ENCODE peak calls at places on chromosomes 7 and 10, in ten cellular contexts. I is ovary, S is A549, F is stomach, L is IMR-90, U is HCT116, W is transverse colon, E is heart left ventricle, O is Peyer's patch, R is uterus. Y is an unnamed sample.

GRCh38 chr7:87919875-87920274 is 14.2 kb upstream of the ADAM22 start:
- DNase-seq in E (no peak), S (no peak), U (no peak), L (no peak), F (no peak), W (no peak), R (no peak), O (no peak), I (no peak), Y (no peak)

GRCh38 chr10:103540722-103541121 is 47.2 kb downstream of the NEURL1 start:
- DNase-seq in R (no peak), W (no peak), E (no peak), I (no peak), S (no peak), O (no peak), F (peak), L (peak), U (no peak), Y (no peak)

GRCh38 chr10:44310762-44311562 is 73.9 kb downstream of the CXCL12 start:
- DNase-seq in L (peak), F (peak), O (peak), I (peak), R (peak), E (peak), W (peak), U (peak), S (peak), Y (no peak)

GRCh38 chr7:506921-507622 is 12.6 kb downstream of the PDGFA start:
- DNase-seq in F (no peak), R (no peak), I (peak), S (no peak), U (no peak), W (peak), O (no peak), E (no peak), L (no peak), Y (no peak)

GRCh38 chr7:142581341-142581740 is 167.9 kb upstream of the PRSS1 start:
- DNase-seq in U (no peak), O (peak), S (no peak), F (no peak), W (no peak), E (no peak), R (no peak), I (no peak), L (no peak), Y (no peak)

GRCh38 chr7:139580435-139580834 is 57.0 kb downstream of the CLEC2L start:
- DNase-seq in U (no peak), L (no peak), O (no peak), S (no peak), R (no peak), E (no peak), F (peak), W (no peak), I (no peak), Y (no peak)

GRCh38 chr7:39145283-39145682 is 167.6 kb downstream of the POU6F2 start:
- DNase-seq in E (no peak), L (no peak), I (no peak), O (no peak), W (no peak), R (no peak), S (no peak), F (no peak), U (no peak), Y (no peak)

GRCh38 chr10:71201921-71202713 is 10.3 kb upstream of the UNC5B start:
- DNase-seq in R (no peak), L (no peak), E (no peak), I (no peak), U (no peak), S (no peak), W (no peak), O (no peak), F (no peak), Y (no peak)

GRCh38 chr7:130732980-130733865 is 784 bp downstream of the KLF14 start:
- DNase-seq in L (peak), U (peak), O (peak), W (peak), E (no peak), R (peak), S (peak), I (peak), F (peak), Y (no peak)

GRCh38 chr10:97138777-97139317 is 46.9 kb downstream of the SLIT1 start:
- DNase-seq in L (no peak), E (no peak), S (no peak), U (no peak), R (no peak), W (no peak), F (no peak), O (no peak), I (no peak), Y (no peak)

GRCh38 chr7:86931439-86931838 is 128.0 kb downstream of the ELAPOR2 start:
- DNase-seq in U (no peak), F (no peak), I (no peak), R (no peak), W (no peak), S (no peak), E (no peak), O (no peak), L (no peak), Y (no peak)

GRCh38 chr10:101903827-101904520 is 60.4 kb upstream of the KCNIP2 start:
- DNase-seq in E (no peak), U (no peak), S (no peak), F (no peak), W (peak), O (peak), I (no peak), R (no peak), L (peak), Y (no peak)

GRCh38 chr10:44249490-44249889 is 135.4 kb downstream of the CXCL12 start:
- DNase-seq in O (no peak), I (no peak), R (no peak), S (no peak), E (no peak), U (no peak), W (no peak), L (no peak), F (no peak), Y (no peak)

GRCh38 chr10:68666280-68666760 is 54.7 kb upstream of the CCAR1 start:
- DNase-seq in E (no peak), I (no peak), O (no peak), S (no peak), R (no peak), L (peak), W (no peak), U (no peak), F (no peak), Y (no peak)

GRCh38 chr10:113053091-113053490 is 103.0 kb downstream of the TCF7L2 start:
- DNase-seq in O (no peak), E (no peak), S (no peak), I (no peak), F (no peak), U (no peak), R (no peak), L (no peak), W (no peak), Y (no peak)

GRCh38 chr7:64879097-64879730 is 23.9 kb upstream of the ZNF273 start:
- DNase-seq in I (no peak), S (no peak), W (no peak), L (no peak), E (no peak), U (no peak), R (no peak), F (peak), O (no peak), Y (no peak)

GRCh38 chr7:46058424-46058823 is 137.4 kb upstream of the IGFBP3 start:
- DNase-seq in F (no peak), U (no peak), E (no peak), W (no peak), L (peak), O (no peak), S (no peak), R (no peak), I (no peak), Y (no peak)

GRCh38 chr10:86198271-86198670 is 168.3 kb downstream of the GRID1 start:
- DNase-seq in I (no peak), L (no peak), W (no peak), U (no peak), O (no peak), S (no peak), R (no peak), E (no peak), F (no peak), Y (no peak)

GRCh38 chr10:69160809-69161225 is 19.2 kb upstream of the SUPV3L1 start:
- DNase-seq in W (no peak), O (no peak), I (no peak), E (no peak), U (no peak), L (peak), F (no peak), R (no peak), S (no peak), Y (no peak)

GRCh38 chr10:79060641-79061255 is 8.0 kb upstream of the ZMIZ1 start:
- DNase-seq in I (peak), W (peak), E (no peak), L (no peak), F (peak), O (no peak), S (no peak), U (no peak), R (peak), Y (no peak)

GRCh38 chr10:59240581-59241183 is 64.2 kb downstream of the PHYHIPL start:
- DNase-seq in R (no peak), L (peak), W (no peak), I (no peak), U (peak), S (no peak), F (no peak), E (peak), O (no peak), Y (no peak)

GRCh38 chr7:20784311-20785210 is 2.1 kb downstream of the SP8 start:
- DNase-seq in E (no peak), O (no peak), W (no peak), U (no peak), S (peak), L (no peak), F (no peak), R (no peak), I (no peak), Y (no peak)

GRCh38 chr7:99252166-99252895 is 20.3 kb upstream of the MYH16 start:
- DNase-seq in R (no peak), E (no peak), U (no peak), F (no peak), W (no peak), I (no peak), O (no peak), L (no peak), S (no peak), Y (no peak)

GRCh38 chr10:20616918-20617801 is 280.0 kb downstream of the NEBL start:
- DNase-seq in I (no peak), U (no peak), F (no peak), O (no peak), E (no peak), S (no peak), W (no peak), R (no peak), L (no peak), Y (no peak)

GRCh38 chr10:15877836-15878576 is 17.7 kb upstream of the MINDY3 start:
- DNase-seq in E (no peak), U (no peak), O (no peak), S (no peak), R (no peak), F (no peak), W (no peak), I (no peak), L (no peak), Y (no peak)

GRCh38 chr10:101091546-101092290 is 29.9 kb downstream of the KAZALD1 start:
- DNase-seq in W (no peak), E (no peak), L (no peak), O (no peak), S (peak), F (no peak), I (no peak), R (no peak), U (no peak), Y (no peak)

GRCh38 chr7:34596887-34597286 is 61.1 kb upstream of the NPSR1 start:
- DNase-seq in L (no peak), E (no peak), I (no peak), F (no peak), O (no peak), W (no peak), R (no peak), U (peak), S (no peak), Y (no peak)

GRCh38 chr7:150453186-150453585 is 2.8 kb downstream of the GIMAP8 start:
- DNase-seq in O (no peak), S (no peak), W (no peak), F (no peak), U (no peak), E (no peak), I (no peak), R (no peak), L (no peak), Y (no peak)

GRCh38 chr7:44882899-44883298 is 2.4 kb downstream of the PURB start:
- DNase-seq in I (no peak), R (no peak), F (no peak), S (no peak), U (no peak), E (no peak), W (no peak), L (peak), O (no peak), Y (no peak)

GRCh38 chr7:44887293-44887692 is 2.0 kb upstream of the PURB start:
- DNase-seq in U (no peak), O (no peak), I (no peak), F (no peak), L (no peak), W (no peak), E (no peak), R (no peak), S (no peak), Y (no peak)

GRCh38 chr7:44883961-44884360 is 1.4 kb downstream of the PURB start:
- DNase-seq in F (no peak), R (no peak), E (no peak), O (no peak), I (no peak), W (no peak), S (no peak), L (no peak), U (no peak), Y (no peak)

GRCh38 chr7:44885394-44886317 is at the start of gene PURB:
- DNase-seq in R (peak), S (peak), W (peak), L (peak), O (peak), F (peak), U (peak), I (peak), E (peak), Y (peak)

DNA sequence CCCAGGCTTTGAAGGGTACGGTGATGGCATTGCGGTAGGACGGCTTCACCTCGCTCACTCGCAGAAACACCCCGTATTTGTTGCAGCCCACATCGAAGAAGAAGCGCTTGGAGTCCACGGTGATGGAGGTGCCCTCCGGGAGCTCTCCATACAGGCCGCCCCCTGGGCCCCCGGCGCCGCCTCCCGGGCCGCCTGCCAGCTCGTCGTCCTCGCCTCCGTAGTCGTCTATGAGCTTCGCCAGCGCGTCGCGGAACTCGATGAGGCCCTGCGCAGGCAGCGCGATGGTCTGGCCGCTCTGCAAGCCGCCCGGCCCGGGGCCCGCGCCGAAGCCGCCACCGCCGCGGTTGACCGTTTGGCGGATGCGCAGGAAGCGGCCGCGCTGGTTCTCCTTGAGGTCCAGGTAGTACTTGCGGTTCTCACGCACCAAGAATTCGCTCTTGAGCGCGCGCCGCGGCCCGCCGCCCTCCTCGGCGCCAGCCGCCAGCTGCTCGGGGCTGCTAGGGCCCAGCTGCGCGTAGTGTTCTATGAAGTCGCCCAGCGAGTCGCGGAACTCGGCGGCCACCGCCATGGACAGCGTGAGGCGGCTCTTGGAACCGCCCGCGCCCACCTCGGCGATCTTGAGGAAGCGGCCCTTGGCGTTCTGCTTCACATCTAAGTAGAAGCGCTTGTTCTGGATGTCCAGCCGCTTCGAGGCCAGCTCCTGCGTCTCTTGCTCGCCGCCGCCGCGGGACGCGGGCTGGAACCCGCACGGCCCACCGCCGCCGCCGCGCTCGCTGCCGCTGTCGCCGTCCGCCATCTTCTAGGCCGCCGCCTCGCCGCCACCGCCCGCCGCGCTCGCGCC is 557 bp downstream of the PURB start:
- DNase-seq in L (peak), W (peak), E (peak), F (peak), S (no peak), I (peak), U (no peak), R (peak), O (peak), Y (no peak)
- TF ChIP-seq POLR2A in L (peak), W (peak), E (no peak), F (no peak), S (no peak), I (no peak), U (no peak), R (no peak), O (no peak), Y (no peak)

GRCh38 chr7:2660359-2661095 is 27.5 kb upstream of the AMZ1 start:
- DNase-seq in O (no peak), L (no peak), I (peak), S (no peak), E (no peak), R (no peak), U (no peak), W (no peak), F (no peak), Y (no peak)

GRCh38 chr7:2657920-2658671 is 26.3 kb downstream of the TTYH3 start:
- DNase-seq in W (no peak), L (no peak), S (no peak), E (no peak), F (no peak), O (no peak), U (no peak), R (no peak), I (no peak), Y (no peak)

GRCh38 chr7:2658941-2659340 is 27.2 kb downstream of the TTYH3 start:
- DNase-seq in S (no peak), L (no peak), O (no peak), R (no peak), I (no peak), F (no peak), W (no peak), E (no peak), U (no peak), Y (no peak)

GRCh38 chr7:2661096-2661449 is 26.9 kb upstream of the AMZ1 start:
- DNase-seq in S (no peak), W (no peak), U (no peak), O (no peak), F (no peak), L (no peak), R (no peak), I (peak), E (no peak), Y (no peak)

DNA sequence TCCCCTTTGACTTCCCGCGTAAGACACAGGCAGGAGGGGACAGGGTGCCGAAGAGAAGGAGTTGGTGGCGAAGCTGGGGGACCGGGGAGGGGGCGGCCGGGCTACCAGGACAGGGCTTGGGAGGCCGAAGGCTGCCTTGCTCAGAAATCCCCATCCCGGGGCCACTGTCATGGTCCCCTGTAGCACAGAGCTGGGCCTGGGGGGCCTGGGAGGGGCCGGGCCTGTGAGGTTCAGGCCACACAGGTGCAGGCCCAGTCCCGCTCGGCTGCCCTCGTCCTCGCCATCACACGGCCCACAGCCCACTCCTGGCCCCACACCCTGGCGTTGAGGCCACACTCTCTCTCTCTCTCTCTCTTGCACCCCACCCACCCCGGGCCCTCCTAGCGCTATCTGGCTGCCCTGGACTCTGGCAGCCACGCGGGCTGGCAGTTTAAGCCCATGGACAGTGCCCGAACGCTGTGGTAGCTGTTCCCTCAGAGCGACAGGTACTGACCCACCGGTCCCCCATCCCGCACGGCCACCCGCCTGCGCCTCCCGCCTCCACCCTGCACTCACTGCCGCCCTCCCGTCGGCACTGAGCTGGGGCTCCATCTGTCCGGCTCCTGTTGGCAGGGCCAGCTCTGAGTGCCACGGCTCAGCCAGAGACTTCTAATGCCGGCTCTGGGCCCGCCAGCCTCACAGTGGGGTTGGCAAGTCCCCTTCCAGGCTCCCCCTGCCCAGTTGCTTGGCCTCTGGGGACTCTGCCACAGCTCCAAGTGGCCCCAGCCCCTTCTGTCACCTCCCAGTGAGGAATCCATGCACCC is 28.0 kb downstream of the TTYH3 start:
- DNase-seq in L (no peak), F (no peak), R (no peak), U (no peak), I (no peak), E (no peak), O (no peak), W (no peak), S (no peak), Y (no peak)
- TF ChIP-seq CTCF in L (no peak), F (no peak), R (no peak), U (no peak), I (no peak), E (no peak), O (no peak), W (no peak), S (no peak), Y (no peak)

GRCh38 chr10:5679036-5679435 is 5.6 kb upstream of the TASOR2 start:
- DNase-seq in F (no peak), S (no peak), O (no peak), U (no peak), E (no peak), W (no peak), I (no peak), R (no peak), L (no peak), Y (no peak)
- H3K27ac ChIP-seq in F (no peak), S (no peak), O (no peak), U (no peak), E (no peak), W (no peak), I (no peak), R (no peak), L (no peak), Y (no peak)

GRCh38 chr7:26200444-26201260 is at the start of gene HNRNPA2B1:
- DNase-seq in W (peak), S (peak), U (peak), I (peak), O (peak), R (peak), F (peak), E (peak), L (peak), Y (peak)

GRCh38 chr7:26199301-26200112 is 1.0 kb downstream of the HNRNPA2B1 start:
- DNase-seq in E (peak), L (peak), I (peak), U (no peak), F (peak), S (no peak), R (peak), W (peak), O (peak), Y (peak)

GRCh38 chr7:26200113-26200443 is 468 bp downstream of the HNRNPA2B1 start:
- DNase-seq in L (no peak), I (peak), E (peak), U (no peak), S (no peak), O (peak), W (peak), R (peak), F (peak), Y (peak)

GRCh38 chr7:26202019-26202985 is 757 bp downstream of the CBX3 start:
- DNase-seq in O (peak), L (no peak), U (no peak), F (peak), W (peak), S (no peak), E (peak), R (no peak), I (peak), Y (no peak)

DNA sequence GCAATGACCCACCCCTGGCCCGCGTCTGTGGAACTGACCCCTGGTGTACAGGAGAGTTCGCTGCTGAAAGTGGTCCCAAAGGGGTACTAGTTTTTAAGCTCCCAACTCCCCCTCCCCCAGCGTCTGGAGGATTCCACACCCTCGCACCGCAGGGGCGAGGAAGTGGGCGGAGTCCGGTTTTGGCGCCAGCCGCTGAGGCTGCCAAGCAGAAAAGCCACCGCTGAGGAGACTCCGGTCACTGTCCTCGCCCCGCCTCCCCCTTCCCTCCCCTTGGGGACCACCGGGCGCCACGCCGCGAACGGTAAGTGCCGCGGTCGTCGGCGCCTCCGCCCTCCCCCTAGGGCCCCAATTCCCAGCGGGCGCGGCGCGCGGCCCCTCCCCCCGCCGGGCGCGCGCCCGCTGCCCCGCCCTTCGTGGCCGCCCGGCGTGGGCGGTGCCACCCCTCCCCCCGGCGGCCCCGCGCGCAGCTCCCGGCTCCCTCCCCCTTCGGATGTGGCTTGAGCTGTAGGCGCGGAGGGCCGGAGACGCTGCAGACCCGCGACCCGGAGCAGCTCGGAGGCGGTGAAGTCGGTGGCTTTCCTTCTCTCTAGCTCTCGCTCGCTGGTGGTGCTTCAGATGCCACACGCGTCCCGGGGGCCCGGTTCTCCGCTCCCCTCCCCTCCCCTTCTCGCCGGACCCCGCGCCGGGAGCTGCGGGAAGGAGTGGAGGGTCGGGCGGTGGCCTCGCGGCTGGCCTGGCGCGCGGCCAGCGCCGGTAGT is at the start of gene CBX3:
- DNase-seq in U (peak), O (peak), F (peak), S (peak), W (peak), I (peak), E (peak), R (peak), L (peak), Y (peak)
- TF ChIP-seq POLR2A in U (peak), O (peak), F (no peak), S (peak), W (peak), I (peak), E (no peak), R (peak), L (peak), Y (peak)